ENCODE peak calls at places on chromosomes 4 and X, in seven cellular contexts. E is left lung, M is Calu3, L is GM12878, S is psoas muscle, U is heart left ventricle, K is BJ. I is an unnamed sample.

GRCh38 chr4:111821342-111821741 is 323.9 kb upstream of the FAM241A start:
- DNase-seq in U (no peak), K (no peak), M (no peak), S (no peak), L (no peak), E (no peak), I (no peak)

GRCh38 chrX:7254144-7254543 is 106.2 kb upstream of the PUDP start:
- DNase-seq in U (no peak), K (no peak), S (no peak), E (no peak), M (no peak), L (no peak), I (no peak)

GRCh38 chrX:129957241-129958099 is 25.0 kb upstream of the BCORL1 start:
- DNase-seq in S (peak), M (peak), U (peak), E (peak), L (peak), K (no peak), I (no peak)

GRCh38 chr4:48194986-48195773 is 61.1 kb upstream of the TXK start:
- DNase-seq in S (no peak), E (no peak), M (no peak), L (no peak), K (peak), U (no peak), I (peak)

GRCh38 chr4:128393111-128393704 is 105.6 kb upstream of the PGRMC2 start:
- DNase-seq in E (no peak), K (no peak), S (no peak), L (no peak), M (no peak), U (no peak), I (no peak)

GRCh38 chrX:116181300-116181699 is 10.8 kb downstream of the AGTR2 start:
- DNase-seq in L (no peak), M (no peak), S (no peak), E (no peak), U (no peak), K (no peak), I (no peak)

GRCh38 chrX:81294101-81294500 is 92.2 kb downstream of the SH3BGRL start:
- DNase-seq in E (no peak), K (no peak), S (no peak), U (no peak), M (no peak), L (no peak), I (no peak)

GRCh38 chr4:187942968-187943367 is 52.6 kb upstream of the ZFP42 start:
- DNase-seq in S (no peak), L (no peak), M (no peak), U (no peak), E (no peak), K (no peak), I (no peak)

GRCh38 chrX:8784162-8784561 is 17.0 kb downstream of the FAM9A start:
- DNase-seq in L (no peak), M (no peak), E (no peak), U (no peak), S (no peak), K (no peak), I (no peak)

GRCh38 chr4:18077808-18078207 is 56.3 kb upstream of the LCORL start:
- DNase-seq in M (no peak), U (no peak), K (no peak), E (no peak), S (no peak), L (no peak), I (no peak)

GRCh38 chrX:71250856-71251255 is 3.1 kb downstream of the ZMYM3 start:
- DNase-seq in S (no peak), L (no peak), U (no peak), K (no peak), E (no peak), M (no peak), I (no peak)

GRCh38 chrX:123256378-123256777 is 72.3 kb downstream of the GRIA3 start:
- DNase-seq in S (no peak), U (no peak), K (no peak), E (no peak), M (no peak), L (peak), I (no peak)

GRCh38 chrX:15747626-15748173 is 9.6 kb downstream of the CA5B start:
- DNase-seq in K (no peak), S (no peak), U (no peak), E (no peak), L (no peak), M (no peak), I (no peak)

GRCh38 chr4:121796283-121796682 is 4.8 kb upstream of the EXOSC9 start:
- DNase-seq in L (no peak), M (no peak), U (no peak), K (no peak), E (no peak), S (no peak), I (no peak)

GRCh38 chrX:129717902-129718301 is 20.9 kb upstream of the XPNPEP2 start:
- DNase-seq in K (no peak), S (no peak), U (no peak), L (no peak), M (no peak), E (no peak), I (no peak)

GRCh38 chr4:140976768-140977167 is 156.5 kb downstream of the RNF150 start:
- DNase-seq in L (no peak), K (no peak), S (no peak), M (no peak), E (no peak), U (no peak), I (no peak)

GRCh38 chrX:17413228-17413627 is 38.2 kb downstream of the NHS start:
- DNase-seq in E (no peak), L (no peak), U (no peak), S (no peak), M (no peak), K (peak), I (peak)

GRCh38 chrX:133939655-133940054 is 45.7 kb downstream of the GPC3 start:
- DNase-seq in U (no peak), M (no peak), K (no peak), L (no peak), E (no peak), S (no peak), I (no peak)

GRCh38 chr4:6538586-6538985 is 36.4 kb upstream of the MAN2B2 start:
- DNase-seq in E (no peak), K (no peak), S (no peak), U (no peak), M (no peak), L (no peak), I (no peak)

DNA sequence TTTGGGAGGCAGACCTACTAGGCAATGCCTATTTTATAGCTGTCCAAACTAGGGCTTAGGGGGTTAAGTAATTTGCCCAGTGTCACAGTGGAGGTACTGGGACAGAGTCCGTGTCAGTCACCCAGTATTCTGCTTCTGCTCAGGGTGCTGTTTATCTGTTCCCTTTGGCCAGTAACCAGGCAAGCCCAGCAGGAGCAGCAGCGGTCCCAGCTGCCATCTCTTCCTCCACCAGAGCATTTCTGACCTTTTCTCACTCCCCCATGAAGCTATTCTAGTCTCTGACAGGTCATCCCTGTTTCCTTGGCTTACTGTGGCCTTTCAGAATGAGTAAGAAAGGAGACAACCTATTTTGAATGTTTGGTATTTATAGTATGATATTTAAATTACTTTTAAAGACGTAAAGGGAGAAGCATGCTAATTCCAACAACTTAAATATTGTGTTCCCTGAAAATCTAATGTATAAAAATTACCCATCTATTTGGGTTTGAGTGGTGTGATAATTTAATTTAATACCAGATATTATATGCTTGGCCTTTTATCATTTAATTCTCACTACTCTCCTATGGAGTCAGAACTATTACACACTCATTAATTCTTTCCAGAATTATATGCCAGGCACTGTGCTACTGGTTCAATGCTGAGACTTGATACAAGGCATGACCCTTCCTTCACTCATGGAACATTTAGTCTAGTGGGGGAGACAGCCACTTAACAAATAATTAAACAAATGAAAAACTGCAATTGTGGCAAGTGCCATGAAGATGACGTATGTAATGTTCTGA is 60.6 kb downstream of the RPS6KA3 start:
- DNase-seq in L (no peak), S (peak), E (no peak), M (no peak), U (no peak), K (no peak), I (no peak)
- TF ChIP-seq CTCF in L (no peak), S (no peak), E (no peak), M (no peak), U (no peak), K (no peak), I (no peak)

DNA sequence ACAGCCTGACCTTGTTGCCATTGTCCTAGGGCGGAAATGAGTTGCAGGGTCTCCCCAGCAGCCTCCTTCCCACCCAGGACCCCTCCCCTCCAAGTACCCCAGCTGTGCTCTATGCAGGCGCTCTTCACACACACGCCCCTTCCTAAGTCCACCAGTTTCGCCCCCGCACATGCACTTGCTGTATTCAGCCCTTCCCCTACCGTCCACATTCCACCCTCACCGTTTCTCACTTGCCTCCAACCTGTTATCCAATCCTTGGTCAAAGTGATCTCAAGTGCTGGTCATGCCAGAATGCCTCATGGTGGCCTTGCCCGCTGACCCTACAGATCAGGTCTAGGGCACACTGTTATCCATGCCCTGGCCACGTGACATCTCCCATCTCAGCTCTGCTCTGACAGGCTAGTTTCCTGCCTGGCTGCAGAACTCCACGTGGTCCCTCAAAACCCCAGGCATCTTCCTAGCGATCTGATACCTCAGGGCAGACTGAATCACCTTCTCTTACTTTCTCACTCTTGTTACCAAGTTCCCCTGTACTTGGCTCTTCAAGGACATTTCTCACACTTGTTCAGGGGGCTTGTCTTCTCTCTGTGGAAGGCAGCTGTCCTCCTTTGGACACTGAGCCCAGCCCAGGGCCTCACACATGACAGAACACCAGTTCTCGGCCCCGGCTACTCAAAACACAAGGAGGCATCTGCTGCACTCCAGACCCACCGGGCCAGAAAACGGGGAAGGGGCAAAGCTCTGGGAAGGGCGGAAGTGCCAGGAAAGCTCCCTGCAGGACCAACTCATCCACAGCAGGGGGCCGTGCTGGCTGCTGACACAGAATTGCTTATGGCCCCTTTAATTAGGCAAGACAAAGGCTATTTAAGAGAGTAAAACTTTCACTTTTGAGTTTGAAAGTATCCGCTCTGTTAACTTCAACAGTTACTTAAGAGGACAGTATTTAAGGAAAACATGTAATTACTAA is 39.9 kb downstream of the NSG1 start:
- DNase-seq in M (no peak), U (no peak), L (no peak), K (no peak), S (no peak), E (no peak), I (no peak)
- TF ChIP-seq CTCF in M (no peak), U (no peak), L (no peak), K (peak), S (no peak), E (no peak), I (no peak)

DNA sequence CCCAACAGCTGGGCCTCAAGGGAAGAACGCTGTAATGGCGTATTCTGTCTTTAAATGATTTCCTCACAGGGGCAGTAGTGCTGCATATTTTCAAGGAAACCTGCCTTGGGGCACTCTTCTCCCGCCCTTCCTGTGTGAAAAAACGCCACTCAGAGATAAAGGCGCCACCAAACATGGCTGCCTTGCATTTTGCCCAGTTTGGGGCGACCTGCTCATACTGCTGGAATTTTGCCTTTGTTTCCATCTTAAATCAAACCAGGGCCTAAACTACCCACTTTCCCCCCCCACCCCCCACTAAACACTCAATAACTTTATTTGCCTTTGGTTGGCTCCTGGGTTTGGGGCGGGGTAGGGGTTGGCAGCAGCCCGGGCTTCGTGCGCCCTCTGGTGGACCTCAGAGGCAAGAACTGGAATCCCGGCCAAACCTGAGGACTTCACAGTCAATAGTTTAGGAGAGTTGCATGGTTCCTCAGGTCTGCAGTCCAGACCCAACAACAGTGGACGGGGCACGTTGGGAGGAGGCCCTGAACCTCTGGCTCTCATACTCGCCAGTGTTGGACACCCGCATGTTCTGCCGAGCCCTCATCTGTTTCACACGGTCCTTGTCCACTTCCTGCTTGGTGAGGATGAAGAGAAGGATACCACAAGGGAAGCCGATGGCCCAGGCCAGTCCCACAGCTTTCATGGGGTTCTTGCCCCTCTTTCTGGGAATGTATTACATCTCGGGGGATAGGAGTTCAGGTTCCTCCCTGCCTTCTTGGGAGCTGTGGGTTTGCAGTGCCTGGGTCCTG is 220.1 kb upstream of the STK26 start:
- DNase-seq in L (peak), K (no peak), S (peak), E (peak), U (no peak), M (no peak), I (peak)
- TF ChIP-seq CTCF in L (peak), K (no peak), S (peak), E (peak), U (peak), M (no peak), I (peak)

GRCh38 chr4:110396963-110397362 is 79.0 kb upstream of the ENPEP start:
- DNase-seq in L (no peak), E (no peak), U (no peak), S (no peak), M (no peak), K (no peak), I (no peak)
- TF ChIP-seq CTCF in L (no peak), E (no peak), U (no peak), S (no peak), M (no peak), K (no peak), I (no peak)

I was measured in AG09319.